ENCODE peak calls at places on chromosomes 7 and 10, in ten cellular contexts. R, B, E, S, U, L, C, Q, N and K are unnamed samples.

GRCh38 chr10:120221873-120222485 is 235.0 kb upstream of the PLPP4 start:
- DNase-seq in Q (no peak), L (peak; percentile 91), C (no peak), R (no peak), U (no peak), S (peak; percentile 64), B (peak; percentile 35), E (no peak), N (no peak), K (no peak)

GRCh38 chr7:71313562-71313961 is 181.6 kb downstream of the GALNT17 start:
- DNase-seq in Q (no peak), R (no peak), B (no peak), L (peak; percentile 59), N (no peak), C (no peak), S (no peak), E (no peak), U (no peak), K (no peak)

GRCh38 chr7:139972000-139972399 is 90.8 kb downstream of the PARP12 start:
- DNase-seq in R (no peak), S (no peak), L (peak; percentile 74), B (no peak), C (no peak), N (no peak), U (no peak), E (no peak), Q (no peak), K (no peak)

GRCh38 chr10:70283445-70284399 is at the start of gene NPFFR1:
- DNase-seq in C (no peak), U (no peak), Q (no peak), B (no peak), E (no peak), S (no peak), N (no peak), L (peak; percentile 82), R (no peak), K (no peak)

GRCh38 chr7:118153551-118154177 is 30.3 kb upstream of the LSM8 start:
- DNase-seq in U (no peak), B (no peak), S (peak; percentile 23), Q (no peak), C (no peak), N (peak; percentile 12), R (no peak), E (no peak), L (peak; percentile 72), K (no peak)

GRCh38 chr7:134419875-134420274 is 39.0 kb downstream of the AKR1B1 start:
- DNase-seq in R (no peak), Q (no peak), N (no peak), E (no peak), S (no peak), B (no peak), L (no peak), C (no peak), U (no peak), K (no peak)

GRCh38 chr10:124259139-124259825 is 159.4 kb downstream of the OAT start:
- DNase-seq in N (no peak), Q (no peak), R (no peak), E (no peak), B (no peak), S (peak; percentile 47), L (peak; percentile 33), U (peak; percentile 59), C (peak; percentile 16), K (peak; percentile 50)

GRCh38 chr7:46710927-46711326 is 789.9 kb upstream of the IGFBP3 start:
- DNase-seq in N (no peak), B (no peak), Q (no peak), C (no peak), S (no peak), L (no peak), U (no peak), E (no peak), R (no peak), K (no peak)

GRCh38 chr10:73359492-73359891 is 828 bp upstream of the CFAP70 start:
- DNase-seq in E (no peak), Q (no peak), S (no peak), U (no peak), N (no peak), B (no peak), C (no peak), R (no peak), L (no peak), K (no peak)

GRCh38 chr10:73357821-73358220 is 843 bp downstream of the CFAP70 start:
- DNase-seq in Q (no peak), N (no peak), R (no peak), C (no peak), U (no peak), E (no peak), S (no peak), L (no peak), B (no peak), K (no peak)

DNA sequence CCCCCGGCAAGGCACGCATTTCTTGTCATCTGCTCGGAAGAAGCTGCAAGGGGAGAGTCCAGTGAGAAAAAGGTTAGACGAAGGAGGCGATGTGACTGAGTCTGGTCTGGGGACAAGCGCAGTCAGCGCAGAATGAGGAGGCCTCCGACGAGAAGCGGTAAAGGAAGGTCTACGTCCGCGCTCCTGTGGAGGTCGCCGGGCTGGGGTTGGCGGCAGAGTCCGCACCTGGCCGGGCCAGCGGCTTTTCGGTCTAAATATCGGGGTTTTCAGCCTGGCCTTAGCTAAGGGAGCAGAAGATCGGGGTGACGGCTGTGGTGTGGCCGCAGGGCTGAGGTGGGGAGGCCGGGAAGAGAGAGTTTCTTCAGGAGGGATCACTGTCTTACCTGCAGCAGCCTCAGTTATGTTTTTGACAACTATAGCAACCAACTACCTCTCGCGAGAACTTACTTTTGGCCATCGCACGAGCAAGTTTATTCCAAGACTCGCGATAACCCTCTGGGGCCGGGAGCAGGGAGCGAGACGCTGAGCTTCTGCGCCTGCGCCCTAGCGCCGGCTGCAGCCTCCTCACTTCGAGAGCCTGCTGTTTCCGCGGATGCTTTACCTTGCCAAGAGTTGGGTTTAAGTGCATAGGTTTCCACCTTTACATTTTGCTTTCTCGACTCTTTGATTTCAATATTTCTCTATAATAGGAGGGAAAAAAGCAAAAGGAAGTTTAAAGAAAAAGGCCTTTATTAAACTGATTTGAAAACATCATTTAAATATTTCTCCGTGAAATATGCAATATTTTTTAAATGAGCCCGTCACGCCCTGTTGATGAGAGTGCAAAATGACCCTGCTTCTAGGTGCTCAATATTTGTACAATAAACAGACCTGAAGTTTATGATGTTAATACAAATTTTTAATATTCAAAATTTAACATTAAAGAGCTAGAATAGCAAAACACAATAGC is at the start of gene CFAP70:
- DNase-seq in U (peak; percentile 95), E (peak; percentile 96), C (peak; percentile 92), S (peak; percentile 95), N (peak; percentile 94), B (peak; percentile 93), L (peak; percentile 99), Q (peak; percentile 90), R (peak; percentile 91), K (peak; percentile 97)
- TF ChIP-seq POLR2AphosphoS5 in U (peak; percentile 60), E (peak; percentile 72), C (no peak), S (peak; percentile 84), N (peak; percentile 53), B (peak; percentile 14), L (peak; percentile 85), Q (peak; percentile 33), R (peak; percentile 89), K (peak; percentile 56)

GRCh38 chr10:26801831-26802230 is 58.9 kb downstream of the ABI1 start:
- DNase-seq in U (no peak), N (no peak), E (no peak), B (no peak), L (no peak), Q (no peak), R (no peak), S (no peak), C (no peak), K (no peak)

GRCh38 chr10:26800468-26800867 is 60.3 kb downstream of the ABI1 start:
- DNase-seq in B (no peak), E (no peak), S (no peak), C (no peak), Q (no peak), L (no peak), N (no peak), U (no peak), R (no peak), K (no peak)

GRCh38 chr10:26801274-26801673 is 59.5 kb downstream of the ABI1 start:
- DNase-seq in S (no peak), R (no peak), U (no peak), E (no peak), B (no peak), C (no peak), L (no peak), Q (no peak), N (no peak), K (no peak)

GRCh38 chr10:26803849-26804248 is 56.9 kb downstream of the ABI1 start:
- DNase-seq in B (no peak), U (no peak), E (no peak), Q (no peak), C (no peak), S (no peak), R (no peak), N (no peak), L (no peak), K (no peak)

DNA sequence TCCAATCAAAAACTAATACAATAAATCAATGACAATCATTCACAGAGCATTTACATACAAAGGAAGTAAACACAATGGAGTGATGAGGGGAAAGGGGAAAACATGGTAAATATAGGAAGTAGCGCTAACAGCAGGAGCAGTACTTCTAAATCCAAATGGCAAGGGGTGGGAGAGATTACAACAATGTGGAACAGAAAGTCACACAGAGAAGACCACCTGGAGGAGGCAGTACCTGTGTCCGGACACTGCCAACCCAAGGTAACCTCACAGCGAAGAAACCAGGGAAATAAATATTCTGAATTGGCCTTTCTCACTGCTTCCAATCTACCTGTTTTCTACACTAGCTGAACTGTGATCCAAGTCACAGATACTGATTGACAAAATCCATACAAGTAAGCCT is 58.2 kb downstream of the ABI1 start:
- DNase-seq in S (no peak), E (no peak), C (no peak), L (no peak), N (no peak), R (no peak), U (no peak), Q (no peak), B (no peak), K (no peak)
- H3K4me3 ChIP-seq in S (no peak overlapping the region), E (no peak overlapping the region), C (no peak overlapping the region), L (no peak overlapping the region), N (no peak overlapping the region), R (no peak overlapping the region), U (no peak overlapping the region), Q (no peak overlapping the region), B (no peak overlapping the region), K (no peak overlapping the region)

DNA sequence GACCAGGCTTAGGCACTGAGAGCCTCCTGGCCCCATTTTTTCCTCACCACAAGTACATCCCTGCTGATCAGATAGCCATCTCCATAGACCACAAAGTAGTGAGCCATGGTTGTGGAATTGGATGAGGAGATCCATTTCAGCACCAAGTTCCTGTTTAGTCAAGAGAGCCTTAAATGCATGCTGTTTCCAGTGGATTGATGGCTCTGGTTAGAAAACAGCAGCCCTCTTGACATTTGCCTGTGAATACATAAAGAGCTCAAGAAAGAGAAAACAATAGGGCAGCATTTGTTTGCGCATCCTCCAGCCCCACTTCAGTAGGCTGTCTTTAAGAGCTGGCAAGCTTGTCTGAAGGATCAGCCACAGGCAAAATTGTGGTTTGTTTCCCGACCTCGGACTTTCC is 251.2 kb downstream of the POU6F2 start:
- DNase-seq in B (no peak), N (no peak), Q (no peak), S (no peak), L (peak; percentile 42), C (no peak), U (no peak), R (no peak), E (no peak), K (no peak)
- TF ChIP-seq POLR2AphosphoS5 in B (no peak), N (no peak), Q (no peak), S (no peak), L (no peak), C (no peak), U (no peak), R (no peak), E (no peak), K (no peak)

DNA sequence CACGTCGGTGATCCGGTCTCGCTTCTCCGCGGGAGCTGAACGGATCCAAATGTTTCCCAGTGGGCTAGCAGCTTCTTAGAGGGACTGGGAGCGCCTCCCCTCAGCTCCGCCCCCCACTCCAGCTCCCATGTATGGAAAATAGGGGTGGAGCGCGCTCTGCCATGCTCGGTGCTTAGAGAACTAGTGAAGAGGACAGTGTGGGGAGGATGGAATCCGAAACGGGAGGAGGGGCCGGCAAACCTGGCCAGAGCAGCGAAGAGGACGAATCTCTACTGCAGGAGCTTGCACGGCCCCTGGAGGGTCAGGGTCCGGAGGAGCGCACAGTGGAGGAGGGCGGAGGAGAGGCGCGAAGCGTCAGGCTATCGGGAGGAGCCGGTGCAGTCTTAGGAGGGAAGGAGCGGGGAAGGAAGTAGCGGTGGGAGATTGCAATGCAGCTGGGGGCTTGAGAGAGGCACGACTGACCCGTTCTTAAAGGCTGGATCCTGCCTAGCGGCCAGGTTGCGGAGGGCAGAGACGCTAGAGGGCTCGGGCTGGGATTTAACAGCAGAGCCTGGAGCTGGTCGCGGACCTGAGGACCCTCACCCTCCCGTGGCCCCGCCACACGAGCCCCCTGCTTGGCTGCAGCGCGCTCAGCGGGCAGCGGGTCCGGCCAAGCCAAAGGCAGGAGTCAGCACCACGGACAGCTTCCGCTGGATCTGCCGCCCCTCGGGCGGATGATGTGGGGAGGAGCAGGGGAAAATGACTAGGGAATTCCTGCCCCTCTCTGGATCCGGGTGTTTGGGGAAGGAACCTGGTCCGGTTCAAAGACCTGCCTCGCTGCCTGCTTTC is at the start of gene PRLHR:
- DNase-seq in R (no peak), S (no peak), L (peak; percentile 91), N (no peak), C (no peak), Q (no peak), E (no peak), B (no peak), U (no peak), K (no peak)
- H3K4me3 ChIP-seq in R (peak within 1 kb of the TSS; percentile 35), S (no peak within 1 kb of the TSS), L (peak within 1 kb of the TSS; percentile 60), N (no peak within 1 kb of the TSS), C (no peak within 1 kb of the TSS), Q (no peak within 1 kb of the TSS), E (no peak within 1 kb of the TSS), B (peak within 1 kb of the TSS; percentile 1), U (no peak within 1 kb of the TSS), K (no peak within 1 kb of the TSS)